ENCODE peak calls at places on chromosome 14, in four cellular contexts. K, M, G and N are unnamed samples.

GRCh38 chr14:105168496-105168978 is at the start of gene JAG2:
- DNase-seq in K (no peak), M (peak), G (peak), N (no peak)

GRCh38 chr14:95041477-95042020 is 115.8 kb downstream of the DICER1 start:
- DNase-seq in K (no peak), M (no peak), G (no peak), N (no peak)

GRCh38 chr14:35752380-35752779 is 56.7 kb downstream of the RALGAPA1 start:
- DNase-seq in K (no peak), M (no peak), G (no peak), N (no peak)

GRCh38 chr14:101313268-101313667 is 248.0 kb upstream of the DIO3 start:
- DNase-seq in K (no peak), M (no peak), G (peak), N (no peak)

GRCh38 chr14:104371031-104371430 is 208.5 kb upstream of the C14orf180 start:
- DNase-seq in K (no peak), M (no peak), G (no peak), N (no peak)

GRCh38 chr14:53295985-53296582 is 143.0 kb upstream of the DDHD1 start:
- DNase-seq in K (no peak), M (no peak), G (peak), N (no peak)

GRCh38 chr14:79515158-79515557 is 696.1 kb downstream of the DIO2 start:
- DNase-seq in K (no peak), M (peak), G (no peak), N (no peak)

GRCh38 chr14:90803249-90803648 is 13.0 kb downstream of the TTC7B start:
- DNase-seq in K (no peak), M (no peak), G (no peak), N (no peak)

GRCh38 chr14:105337966-105338365 is 23.4 kb downstream of the PACS2 start:
- DNase-seq in K (no peak), M (no peak), G (no peak), N (no peak)

GRCh38 chr14:103427485-103428443 is 42.5 kb downstream of the MARK3 start:
- DNase-seq in K (peak), M (peak), G (peak), N (peak)

GRCh38 chr14:32939254-32940065 is 781 bp downstream of the NPAS3 start:
- DNase-seq in K (peak), M (no peak), G (peak), N (no peak)

GRCh38 chr14:63598821-63599220 is 42.9 kb downstream of the WDR89 start:
- DNase-seq in K (no peak), M (no peak), G (peak), N (no peak)

GRCh38 chr14:22388669-22389625 is 200.1 kb downstream of the DAD1 start:
- DNase-seq in K (no peak), M (no peak), G (peak), N (no peak)

GRCh38 chr14:68147331-68147730 is 327.8 kb downstream of the RAD51B start:
- DNase-seq in K (no peak), M (peak), G (no peak), N (no peak)

GRCh38 chr14:22339277-22339676 is 249.7 kb downstream of the DAD1 start:
- DNase-seq in K (no peak), M (no peak), G (no peak), N (no peak)

GRCh38 chr14:74566174-74567125 is 45.6 kb downstream of the LTBP2 start:
- DNase-seq in K (no peak), M (no peak), G (no peak), N (no peak)

GRCh38 chr14:93733646-93734045 is 54.6 kb downstream of the PRIMA1 start:
- DNase-seq in K (no peak), M (no peak), G (no peak), N (no peak)

GRCh38 chr14:79056879-79057278 is 886.7 kb downstream of the NRXN3 start:
- DNase-seq in K (peak), M (no peak), G (no peak), N (no peak)

GRCh38 chr14:88554458-88555286 is at the start of gene PTPN21:
- DNase-seq in K (peak), M (peak), G (peak), N (peak)

GRCh38 chr14:75459099-75459741 is 31.4 kb downstream of the JDP2 start:
- DNase-seq in K (no peak), M (no peak), G (no peak), N (no peak)